ENCODE peak calls at places on chromosomes 4 and X, in six cellular contexts. Z is type B pancreatic cell, T is GM23338, M is LNCaP clone FGC, O is LoVo, U is HS-5. S is an unnamed sample.

GRCh38 chr4:143531773-143532491 is 18.4 kb downstream of the SMARCA5 start:
- DNase-seq in O (no peak), M (peak), T (no peak), U (no peak), Z (no peak), S (no peak)

GRCh38 chrX:8914636-8915035 is 113.5 kb upstream of the FAM9A start:
- DNase-seq in Z (no peak), M (no peak), U (no peak), T (no peak), O (no peak), S (no peak)

GRCh38 chr4:2827874-2828751 is 15.5 kb upstream of the ADD1 start:
- DNase-seq in Z (no peak), U (no peak), T (no peak), O (no peak), M (no peak), S (no peak)

GRCh38 chr4:7653510-7654414 is 219.0 kb upstream of the PSAPL1 start:
- DNase-seq in Z (no peak), O (no peak), T (no peak), U (no peak), M (no peak), S (no peak)

GRCh38 chrX:122272011-122272410 is 912.1 kb upstream of the GRIA3 start:
- DNase-seq in Z (no peak), O (no peak), M (peak), U (no peak), T (no peak), S (no peak)

GRCh38 chr4:76784237-76784636 is 113.7 kb downstream of the SOWAHB start:
- DNase-seq in U (no peak), O (no peak), T (peak), Z (no peak), M (no peak), S (no peak)

GRCh38 chr4:137510866-137511265 is 21.4 kb downstream of the PCDH18 start:
- DNase-seq in O (peak), U (peak), T (peak), Z (no peak), M (no peak), S (no peak)

GRCh38 chr4:3318561-3319021 is 25.8 kb downstream of the RGS12 start:
- DNase-seq in O (no peak), M (no peak), U (no peak), Z (no peak), T (peak), S (no peak)

GRCh38 chr4:108906006-108906405 is 143.2 kb upstream of the ETNPPL start:
- DNase-seq in T (peak), U (no peak), O (no peak), M (no peak), Z (no peak), S (no peak)

GRCh38 chr4:106541253-106541652 is 172.7 kb upstream of the GIMD1 start:
- DNase-seq in Z (no peak), U (peak), O (no peak), M (no peak), T (no peak), S (no peak)

GRCh38 chr4:155705664-155706063 is 39.0 kb downstream of the GUCY1A1 start:
- DNase-seq in T (peak), Z (no peak), M (peak), U (no peak), O (peak), S (no peak)

GRCh38 chr4:91064157-91064853 is 937.1 kb downstream of the CCSER1 start:
- DNase-seq in M (peak), Z (peak), U (no peak), O (peak), T (peak), S (peak)

GRCh38 chr4:155602351-155603140 is 64.1 kb upstream of the GUCY1A1 start:
- DNase-seq in U (no peak), O (no peak), Z (no peak), T (no peak), M (no peak), S (no peak)

GRCh38 chrX:136028383-136028984 is 43.2 kb downstream of the SLC9A6 start:
- DNase-seq in Z (no peak), M (peak), O (peak), T (peak), U (peak), S (no peak)

GRCh38 chrX:1581132-1581531 is 10.3 kb upstream of the AKAP17A start:
- DNase-seq in T (peak), U (no peak), M (no peak), O (peak), Z (no peak), S (peak)

GRCh38 chr4:102454981-102455690 is 46.0 kb upstream of the NFKB1 start:
- DNase-seq in T (no peak), Z (no peak), U (no peak), M (no peak), O (no peak), S (no peak)

GRCh38 chrX:134377537-134377936 is 82.4 kb upstream of the HPRT1 start:
- DNase-seq in M (peak), T (no peak), O (no peak), U (no peak), Z (no peak), S (no peak)

GRCh38 chr4:100649478-100649877 is 131.7 kb upstream of the EMCN start:
- DNase-seq in U (no peak), M (no peak), Z (no peak), O (no peak), T (no peak), S (no peak)

GRCh38 chr4:53637348-53637747 is 46.1 kb upstream of the LNX1 start:
- DNase-seq in Z (no peak), M (no peak), T (no peak), O (no peak), U (no peak), S (no peak)

S was measured in keratinocyte.